ENCODE peak calls at places on chromosomes 6 and 20, in six cellular contexts. One of them, this sample, is unnamed.

GRCh38 chr20:61500791-61501321 is 248.8 kb downstream of the CDH4 start:
- DNase-seq in cardiac muscle cell: peak
- DNase-seq in neural progenitor cell: no peak
- DNase-seq in GM12865: no peak
- DNase-seq in bronchial epithelial cell: no peak
- DNase-seq in AG09309: no peak
- DNase-seq in this sample: no peak

GRCh38 chr20:21101453-21102251 is 4.5 kb downstream of the LINC00237 start:
- DNase-seq in cardiac muscle cell: no peak
- DNase-seq in neural progenitor cell: peak
- DNase-seq in GM12865: peak
- DNase-seq in bronchial epithelial cell: no peak
- DNase-seq in AG09309: no peak
- DNase-seq in this sample: no peak

GRCh38 chr6:67535946-67536345 is 1099.1 kb upstream of the ADGRB3 start:
- DNase-seq in cardiac muscle cell: no peak
- DNase-seq in neural progenitor cell: no peak
- DNase-seq in GM12865: no peak
- DNase-seq in bronchial epithelial cell: no peak
- DNase-seq in AG09309: no peak
- DNase-seq in this sample: no peak

GRCh38 chr20:20489054-20489453 is 121.2 kb downstream of the INSM1 start:
- DNase-seq in cardiac muscle cell: no peak
- DNase-seq in neural progenitor cell: no peak
- DNase-seq in GM12865: peak
- DNase-seq in bronchial epithelial cell: no peak
- DNase-seq in AG09309: no peak
- DNase-seq in this sample: no peak

GRCh38 chr6:149699150-149699549 is 18.8 kb downstream of the LATS1 start:
- DNase-seq in cardiac muscle cell: no peak
- DNase-seq in neural progenitor cell: no peak
- DNase-seq in GM12865: no peak
- DNase-seq in bronchial epithelial cell: no peak
- DNase-seq in AG09309: no peak
- DNase-seq in this sample: no peak

GRCh38 chr6:158049055-158050028 is 67.7 kb downstream of the SYNJ2 start:
- DNase-seq in cardiac muscle cell: no peak
- DNase-seq in neural progenitor cell: no peak
- DNase-seq in GM12865: no peak
- DNase-seq in bronchial epithelial cell: peak
- DNase-seq in AG09309: no peak
- DNase-seq in this sample: no peak

GRCh38 chr6:97085772-97086171 is 161.2 kb downstream of the KLHL32 start:
- DNase-seq in cardiac muscle cell: no peak
- DNase-seq in neural progenitor cell: no peak
- DNase-seq in GM12865: no peak
- DNase-seq in bronchial epithelial cell: no peak
- DNase-seq in AG09309: no peak
- DNase-seq in this sample: peak

GRCh38 chr20:58695895-58696375 is 3.3 kb downstream of the NPEPL1 start:
- DNase-seq in cardiac muscle cell: no peak
- DNase-seq in neural progenitor cell: no peak
- DNase-seq in GM12865: no peak
- DNase-seq in bronchial epithelial cell: no peak
- DNase-seq in AG09309: no peak
- DNase-seq in this sample: no peak

GRCh38 chr6:6407061-6407723 is 86.7 kb upstream of the F13A1 start:
- DNase-seq in cardiac muscle cell: no peak
- DNase-seq in neural progenitor cell: no peak
- DNase-seq in GM12865: peak
- DNase-seq in bronchial epithelial cell: no peak
- DNase-seq in AG09309: no peak
- DNase-seq in this sample: peak

GRCh38 chr6:1622220-1622841 is 12.6 kb downstream of the FOXC1 start:
- DNase-seq in cardiac muscle cell: no peak
- DNase-seq in neural progenitor cell: no peak
- DNase-seq in GM12865: no peak
- DNase-seq in bronchial epithelial cell: no peak
- DNase-seq in AG09309: no peak
- DNase-seq in this sample: no peak

GRCh38 chr20:18692453-18692852 is 104.6 kb downstream of the DTD1 start:
- DNase-seq in cardiac muscle cell: no peak
- DNase-seq in neural progenitor cell: no peak
- DNase-seq in GM12865: no peak
- DNase-seq in bronchial epithelial cell: peak
- DNase-seq in AG09309: no peak
- DNase-seq in this sample: no peak

GRCh38 chr6:136959471-136959891 is 37.4 kb downstream of the SLC35D3 start:
- DNase-seq in cardiac muscle cell: peak
- DNase-seq in neural progenitor cell: peak
- DNase-seq in GM12865: no peak
- DNase-seq in bronchial epithelial cell: no peak
- DNase-seq in AG09309: no peak
- DNase-seq in this sample: no peak

GRCh38 chr6:42141603-42142117 is 760 bp downstream of the C6orf132 start:
- DNase-seq in cardiac muscle cell: no peak
- DNase-seq in neural progenitor cell: no peak
- DNase-seq in GM12865: no peak
- DNase-seq in bronchial epithelial cell: peak
- DNase-seq in AG09309: no peak
- DNase-seq in this sample: no peak

GRCh38 chr6:111566873-111567517 is 38.7 kb downstream of the TRAF3IP2 start:
- DNase-seq in cardiac muscle cell: no peak
- DNase-seq in neural progenitor cell: no peak
- DNase-seq in GM12865: no peak
- DNase-seq in bronchial epithelial cell: no peak
- DNase-seq in AG09309: no peak
- DNase-seq in this sample: no peak

GRCh38 chr6:149859368-149859767 is 4.8 kb downstream of the LRP11 start:
- DNase-seq in cardiac muscle cell: no peak
- DNase-seq in neural progenitor cell: no peak
- DNase-seq in GM12865: no peak
- DNase-seq in bronchial epithelial cell: peak
- DNase-seq in AG09309: no peak
- DNase-seq in this sample: peak

GRCh38 chr6:42013134-42013516 is 37.2 kb upstream of the TAF8 start:
- DNase-seq in cardiac muscle cell: no peak
- DNase-seq in neural progenitor cell: no peak
- DNase-seq in GM12865: no peak
- DNase-seq in bronchial epithelial cell: peak
- DNase-seq in AG09309: no peak
- DNase-seq in this sample: peak

GRCh38 chr6:55047433-55048044 is 126.8 kb upstream of the HCRTR2 start:
- DNase-seq in cardiac muscle cell: no peak
- DNase-seq in neural progenitor cell: no peak
- DNase-seq in GM12865: no peak
- DNase-seq in bronchial epithelial cell: no peak
- DNase-seq in AG09309: no peak
- DNase-seq in this sample: no peak

GRCh38 chr6:25066593-25066992 is 130.8 kb upstream of the RIPOR2 start:
- DNase-seq in cardiac muscle cell: no peak
- DNase-seq in neural progenitor cell: no peak
- DNase-seq in GM12865: no peak
- DNase-seq in bronchial epithelial cell: no peak
- DNase-seq in AG09309: no peak
- DNase-seq in this sample: peak

GRCh38 chr6:133242761-133243590 is 1.8 kb downstream of the EYA4 start:
- DNase-seq in cardiac muscle cell: peak
- DNase-seq in neural progenitor cell: peak
- DNase-seq in GM12865: no peak
- DNase-seq in bronchial epithelial cell: peak
- DNase-seq in AG09309: no peak
- DNase-seq in this sample: no peak

GRCh38 chr20:25318471-25319240 is 70.8 kb downstream of the PYGB start:
- DNase-seq in cardiac muscle cell: no peak
- DNase-seq in neural progenitor cell: no peak
- DNase-seq in GM12865: peak
- DNase-seq in bronchial epithelial cell: no peak
- DNase-seq in AG09309: no peak
- DNase-seq in this sample: no peak

GRCh38 chr6:163937071-163937470 is 522.6 kb downstream of the QKI start:
- DNase-seq in cardiac muscle cell: no peak
- DNase-seq in neural progenitor cell: no peak
- DNase-seq in GM12865: no peak
- DNase-seq in bronchial epithelial cell: no peak
- DNase-seq in AG09309: no peak
- DNase-seq in this sample: no peak

GRCh38 chr6:162750776-162751175 is 23.0 kb downstream of the PACRG start:
- DNase-seq in cardiac muscle cell: no peak
- DNase-seq in neural progenitor cell: no peak
- DNase-seq in GM12865: no peak
- DNase-seq in bronchial epithelial cell: peak
- DNase-seq in AG09309: no peak
- DNase-seq in this sample: no peak

GRCh38 chr20:32455901-32456701 is 98.0 kb downstream of the ASXL1 start:
- DNase-seq in cardiac muscle cell: no peak
- DNase-seq in neural progenitor cell: no peak
- DNase-seq in GM12865: no peak
- DNase-seq in bronchial epithelial cell: no peak
- DNase-seq in AG09309: no peak
- DNase-seq in this sample: no peak
- H3K4me3 ChIP-seq in cardiac muscle cell: no peak
- H3K4me3 ChIP-seq in neural progenitor cell: no peak
- H3K4me3 ChIP-seq in GM12865: no peak
- H3K4me3 ChIP-seq in bronchial epithelial cell: no peak
- H3K4me3 ChIP-seq in AG09309: no peak
- H3K4me3 ChIP-seq in this sample: no peak

GRCh38 chr6:140155727-140156126 is 781.3 kb upstream of the CITED2 start:
- DNase-seq in cardiac muscle cell: no peak
- DNase-seq in neural progenitor cell: no peak
- DNase-seq in GM12865: no peak
- DNase-seq in bronchial epithelial cell: no peak
- DNase-seq in AG09309: no peak
- DNase-seq in this sample: no peak

GRCh38 chr6:140160494-140160893 is 786.0 kb upstream of the CITED2 start:
- DNase-seq in cardiac muscle cell: no peak
- DNase-seq in neural progenitor cell: no peak
- DNase-seq in GM12865: no peak
- DNase-seq in bronchial epithelial cell: no peak
- DNase-seq in AG09309: no peak
- DNase-seq in this sample: no peak

GRCh38 chr6:140153703-140154102 is 779.3 kb upstream of the CITED2 start:
- DNase-seq in cardiac muscle cell: no peak
- DNase-seq in neural progenitor cell: no peak
- DNase-seq in GM12865: no peak
- DNase-seq in bronchial epithelial cell: no peak
- DNase-seq in AG09309: no peak
- DNase-seq in this sample: no peak

GRCh38 chr6:140160909-140161308 is 786.5 kb upstream of the CITED2 start:
- DNase-seq in cardiac muscle cell: no peak
- DNase-seq in neural progenitor cell: no peak
- DNase-seq in GM12865: no peak
- DNase-seq in bronchial epithelial cell: no peak
- DNase-seq in AG09309: no peak
- DNase-seq in this sample: no peak

GRCh38 chr6:140156131-140156530 is 781.7 kb upstream of the CITED2 start:
- DNase-seq in cardiac muscle cell: no peak
- DNase-seq in neural progenitor cell: no peak
- DNase-seq in GM12865: no peak
- DNase-seq in bronchial epithelial cell: no peak
- DNase-seq in AG09309: no peak
- DNase-seq in this sample: no peak
- TF ChIP-seq CTCF in cardiac muscle cell: no peak
- TF ChIP-seq CTCF in neural progenitor cell: no peak
- TF ChIP-seq CTCF in GM12865: no peak
- TF ChIP-seq CTCF in bronchial epithelial cell: no peak
- TF ChIP-seq CTCF in AG09309: no peak
- TF ChIP-seq CTCF in this sample: no peak

GRCh38 chr6:128507337-128508310 is 12.8 kb downstream of the PTPRK start:
- DNase-seq in cardiac muscle cell: no peak
- DNase-seq in neural progenitor cell: no peak
- DNase-seq in GM12865: no peak
- DNase-seq in bronchial epithelial cell: peak
- DNase-seq in AG09309: no peak
- DNase-seq in this sample: peak
- H3K4me3 ChIP-seq in cardiac muscle cell: no peak
- H3K4me3 ChIP-seq in neural progenitor cell: no peak
- H3K4me3 ChIP-seq in GM12865: no peak
- H3K4me3 ChIP-seq in bronchial epithelial cell: no peak
- H3K4me3 ChIP-seq in AG09309: no peak
- H3K4me3 ChIP-seq in this sample: no peak

GRCh38 chr20:37759761-37760209 is 66.0 kb downstream of the CTNNBL1 start:
- DNase-seq in cardiac muscle cell: no peak
- DNase-seq in neural progenitor cell: no peak
- DNase-seq in GM12865: no peak
- DNase-seq in bronchial epithelial cell: no peak
- DNase-seq in AG09309: no peak
- DNase-seq in this sample: no peak

GRCh38 chr20:37760322-37760721 is 66.5 kb downstream of the CTNNBL1 start:
- DNase-seq in cardiac muscle cell: no peak
- DNase-seq in neural progenitor cell: no peak
- DNase-seq in GM12865: no peak
- DNase-seq in bronchial epithelial cell: no peak
- DNase-seq in AG09309: no peak
- DNase-seq in this sample: no peak

GRCh38 chr20:37757550-37757949 is 63.7 kb downstream of the CTNNBL1 start:
- DNase-seq in cardiac muscle cell: peak
- DNase-seq in neural progenitor cell: no peak
- DNase-seq in GM12865: peak
- DNase-seq in bronchial epithelial cell: no peak
- DNase-seq in AG09309: no peak
- DNase-seq in this sample: no peak

GRCh38 chr20:37756234-37756633 is 62.4 kb downstream of the CTNNBL1 start:
- DNase-seq in cardiac muscle cell: no peak
- DNase-seq in neural progenitor cell: no peak
- DNase-seq in GM12865: no peak
- DNase-seq in bronchial epithelial cell: no peak
- DNase-seq in AG09309: no peak
- DNase-seq in this sample: no peak

DNA sequence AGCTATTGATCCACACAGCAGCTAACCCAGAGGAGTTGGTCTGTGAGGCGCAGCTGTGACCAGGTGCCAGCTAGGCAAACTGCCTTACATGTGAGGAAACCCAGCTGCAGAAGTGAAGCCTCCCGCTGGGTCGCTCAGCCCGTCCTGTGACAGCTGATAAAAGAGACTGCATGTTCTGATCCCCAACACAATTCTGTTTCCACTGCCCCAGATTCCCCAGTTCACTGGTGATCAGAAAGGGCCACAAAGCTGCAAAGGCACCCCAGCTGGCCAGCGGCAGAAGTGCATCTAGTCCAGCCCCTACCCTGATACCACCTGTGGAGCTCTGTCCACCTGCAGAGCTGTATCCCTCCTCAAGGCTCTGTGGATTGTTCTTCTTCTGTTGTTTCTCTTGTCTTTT is 64.5 kb downstream of the CTNNBL1 start:
- DNase-seq in cardiac muscle cell: no peak
- DNase-seq in neural progenitor cell: peak
- DNase-seq in GM12865: peak
- DNase-seq in bronchial epithelial cell: no peak
- DNase-seq in AG09309: no peak
- DNase-seq in this sample: no peak
- TF ChIP-seq CTCF in cardiac muscle cell: peak
- TF ChIP-seq CTCF in neural progenitor cell: peak
- TF ChIP-seq CTCF in GM12865: no peak
- TF ChIP-seq CTCF in bronchial epithelial cell: peak
- TF ChIP-seq CTCF in AG09309: no peak
- TF ChIP-seq CTCF in this sample: no peak